ENCODE peak calls at places on chromosomes 12 and 14, in seven cellular contexts. T is hippocampal formation; L is neural crest cell; F is occipital lobe; V is Peyer's patch; M is NCI-H1092; Y is CD8-positive, alpha-beta T cell. C is an unnamed sample.
A peak's percentile ranks its signal among the peaks of the same experiment; 100 is the strongest.

GRCh38 chr12:126668538-126668937 is 1598.4 kb upstream of the TMEM132C start:
- DNase-seq in Y (no peak), V (no peak), F (no peak), M (no peak), T (no peak), L (no peak), C (no peak)

GRCh38 chr12:128644664-128645296 is 179.0 kb downstream of the SLC15A4 start:
- DNase-seq in Y (no peak), M (no peak), F (no peak), T (no peak), V (peak; percentile 84), L (peak; percentile 19), C (peak; percentile 33)

GRCh38 chr14:29529418-29529817 is 398.2 kb downstream of the PRKD1 start:
- DNase-seq in M (peak; percentile 17), Y (no peak), F (no peak), L (peak; percentile 12), T (no peak), V (no peak), C (no peak)

GRCh38 chr14:29321646-29322045 is 555.1 kb downstream of the FOXG1 start:
- DNase-seq in Y (no peak), M (no peak), L (no peak), F (no peak), T (no peak), V (no peak), C (no peak)

GRCh38 chr14:61452452-61452851 is 131.1 kb downstream of the PRKCH start:
- DNase-seq in L (no peak), F (no peak), T (no peak), M (no peak), Y (peak; percentile 37), V (no peak), C (no peak)

GRCh38 chr14:47678993-47679392 is 3.6 kb upstream of the MDGA2 start:
- DNase-seq in M (no peak), F (no peak), T (no peak), L (no peak), V (no peak), Y (no peak), C (no peak)

GRCh38 chr14:76550534-76550933 is 174.6 kb downstream of the ESRRB start:
- DNase-seq in L (no peak), V (no peak), Y (no peak), T (no peak), F (no peak), M (no peak), C (no peak)

GRCh38 chr14:98871796-98872195 is 400.2 kb downstream of the BCL11B start:
- DNase-seq in M (no peak), V (no peak), T (no peak), L (no peak), Y (no peak), F (no peak), C (no peak)

GRCh38 chr12:58575281-58575680 is 345.0 kb downstream of the LRIG3 start:
- DNase-seq in F (no peak), M (no peak), V (no peak), Y (no peak), T (no peak), L (no peak), C (no peak)

GRCh38 chr12:75571651-75572050 is 60.2 kb upstream of the KRR1 start:
- DNase-seq in L (no peak), V (no peak), T (no peak), M (no peak), F (no peak), Y (no peak), C (no peak)

GRCh38 chr14:93675651-93676050 is 112.6 kb downstream of the PRIMA1 start:
- DNase-seq in T (no peak), V (no peak), F (no peak), M (no peak), L (no peak), Y (no peak), C (no peak)

GRCh38 chr12:92649511-92650227 is 53.1 kb upstream of the PLEKHG7 start:
- DNase-seq in Y (peak; percentile 42), L (peak; percentile 59), V (no peak), M (peak; percentile 13), F (peak; percentile 29), T (peak; percentile 62), C (peak; percentile 81)

GRCh38 chr14:71319646-71320045 is 412.4 kb downstream of the PCNX1 start:
- DNase-seq in M (no peak), Y (no peak), L (peak; percentile 8), F (peak; percentile 43), V (no peak), T (no peak), C (no peak)

GRCh38 chr12:123024819-123025391 is 44.4 kb downstream of the ARL6IP4 start:
- DNase-seq in M (no peak), L (no peak), Y (no peak), V (peak; percentile 44), T (no peak), F (no peak), C (no peak)

GRCh38 chr12:15268927-15269552 is 47.8 kb upstream of the RERG start:
- DNase-seq in T (peak; percentile 12), M (peak; percentile 64), L (peak; percentile 10), V (no peak), Y (no peak), F (no peak), C (no peak)

GRCh38 chr12:70040141-70040540 is 203.1 kb upstream of the CNOT2 start:
- DNase-seq in M (no peak), V (no peak), L (no peak), T (no peak), Y (no peak), F (no peak), C (no peak)

GRCh38 chr12:49882248-49882850 is 21.4 kb downstream of the FAIM2 start:
- DNase-seq in M (no peak), F (no peak), Y (no peak), T (no peak), V (no peak), L (no peak), C (no peak)

GRCh38 chr12:115012861-115013667 is 329.1 kb upstream of the TBX3 start:
- DNase-seq in T (no peak), V (no peak), Y (no peak), M (no peak), L (peak; percentile 13), F (no peak), C (no peak)

GRCh38 chr12:111529424-111530368 is 69.4 kb downstream of the ATXN2 start:
- DNase-seq in Y (peak; percentile 27), M (no peak), T (peak; percentile 4), L (peak; percentile 54), F (peak; percentile 15), V (peak; percentile 52), C (peak; percentile 45)

GRCh38 chr14:67268456-67269115 is 27.4 kb downstream of the PALS1 start:
- DNase-seq in Y (no peak), V (no peak), T (peak; percentile 7), L (peak; percentile 18), M (no peak), F (peak; percentile 9), C (peak; percentile 94)

GRCh38 chr14:69612014-69612758 is 790 bp downstream of the SUSD6 start:
- DNase-seq in Y (no peak), L (no peak), V (peak; percentile 68), M (peak; percentile 18), F (no peak), T (no peak), C (no peak)

GRCh38 chr12:108313609-108314331 is 25.3 kb downstream of the CMKLR1 start:
- DNase-seq in V (no peak), F (no peak), T (no peak), M (no peak), Y (no peak), L (no peak), C (no peak)

GRCh38 chr14:91858536-91859275 is 8.6 kb downstream of the TC2N start:
- DNase-seq in Y (no peak), T (no peak), F (no peak), M (no peak), V (no peak), L (no peak), C (no peak)

GRCh38 chr12:57435288-57435687 is 704 bp downstream of the INHBC start:
- DNase-seq in Y (no peak), F (no peak), T (no peak), V (no peak), M (no peak), L (no peak), C (no peak)

GRCh38 chr12:102300824-102301461 is 103.3 kb upstream of the PMCH start:
- DNase-seq in F (no peak), L (no peak), T (no peak), V (no peak), Y (no peak), M (no peak), C (peak; percentile 74)

GRCh38 chr14:68248481-68249255 is 429.1 kb downstream of the RAD51B start:
- DNase-seq in V (no peak), F (no peak), L (peak; percentile 17), M (peak; percentile 62), Y (no peak), T (no peak), C (peak; percentile 23)

GRCh38 chr12:93476555-93476954 is 9.2 kb downstream of the MRPL42 start:
- DNase-seq in V (no peak), Y (no peak), T (no peak), M (no peak), F (no peak), L (no peak), C (no peak)

GRCh38 chr14:100983710-100984109 is 80.2 kb upstream of the RTL1 start:
- DNase-seq in M (no peak), Y (no peak), V (no peak), T (no peak), F (no peak), L (no peak), C (no peak)

GRCh38 chr14:96832351-96832750 is 35.2 kb downstream of the VRK1 start:
- DNase-seq in V (no peak), M (no peak), F (no peak), L (no peak), Y (no peak), T (no peak), C (no peak)

GRCh38 chr14:91996951-91997371 is 42.9 kb downstream of the TRIP11 start:
- DNase-seq in Y (no peak), L (no peak), F (no peak), V (no peak), T (no peak), M (no peak), C (peak; percentile 30)

GRCh38 chr14:74980746-74981661 is 21.7 kb upstream of the EIF2B2 start:
- DNase-seq in L (no peak), F (no peak), T (no peak), Y (no peak), V (no peak), M (no peak), C (no peak)

GRCh38 chr12:22461786-22462185 is 82.6 kb downstream of the C2CD5 start:
- DNase-seq in F (no peak), Y (no peak), M (no peak), L (no peak), T (no peak), V (no peak), C (no peak)

GRCh38 chr14:60668431-60669112 is 19.3 kb upstream of the SIX1 start:
- DNase-seq in L (no peak), Y (no peak), V (no peak), F (no peak), M (no peak), T (no peak), C (no peak)

GRCh38 chr12:131445184-131445974 is 265.5 kb upstream of the SFSWAP start:
- DNase-seq in T (no peak), F (no peak), L (no peak), Y (no peak), M (no peak), V (no peak), C (no peak)

GRCh38 chr12:93766802-93767523 is 89.8 kb downstream of the CRADD start:
- DNase-seq in M (no peak), V (no peak), T (no peak), F (no peak), Y (no peak), L (no peak), C (no peak)

GRCh38 chr12:119694111-119694510 is 26.2 kb downstream of the PRKAB1 start:
- DNase-seq in L (no peak), F (no peak), Y (no peak), V (no peak), M (no peak), T (no peak), C (no peak)

GRCh38 chr14:61749867-61750266 is 12.4 kb upstream of the SNAPC1 start:
- DNase-seq in L (no peak), T (no peak), M (peak; percentile 41), Y (no peak), F (no peak), V (no peak), C (no peak)

GRCh38 chr12:4118017-4118510 is 155.5 kb upstream of the CCND2 start:
- DNase-seq in V (peak; percentile 71), T (peak; percentile 40), Y (no peak), M (no peak), L (no peak), F (no peak), C (no peak)